ENCODE peak calls at places on chromosome 3, in ten cellular contexts. Q is sigmoid colon, B is lower lobe of right lung, E is neural progenitor cell, S is left ventricle myocardium inferior, Z is OCI-LY7, T is psoas muscle, I is kidney, O is mucosa of descending colon, H is adipocyte. W is an unnamed sample.

GRCh38 chr3:177476921-177477435 is 279.7 kb upstream of the TBL1XR1 start:
- DNase-seq in Q (no peak), B (no peak), E (no peak), S (no peak), Z (no peak), T (no peak), I (no peak), O (no peak), H (no peak), W (no peak)

GRCh38 chr3:160856450-160856849 is 100.4 kb downstream of the PPM1L start:
- DNase-seq in Q (no peak), B (no peak), E (no peak), S (no peak), Z (no peak), T (no peak), I (no peak), O (no peak), H (no peak), W (no peak)

GRCh38 chr3:58471025-58471887 is 20.6 kb upstream of the KCTD6 start:
- DNase-seq in Q (no peak), B (no peak), E (peak; percentile 31), S (no peak), Z (no peak), T (no peak), I (no peak), O (peak; percentile 58), H (peak; percentile 82), W (peak; percentile 62)

GRCh38 chr3:53134631-53135232 is 4.5 kb upstream of the RFT1 start:
- DNase-seq in Q (peak; percentile 76), B (peak; percentile 92), E (peak; percentile 81), S (peak; percentile 69), Z (peak; percentile 85), T (peak; percentile 70), I (peak; percentile 86), O (peak; percentile 88), H (peak; percentile 83), W (peak; percentile 94)

GRCh38 chr3:151276038-151277027 is 2.0 kb downstream of the P2RY14 start:
- DNase-seq in Q (no peak), B (no peak), E (no peak), S (no peak), Z (peak; percentile 8), T (no peak), I (no peak), O (no peak), H (no peak), W (no peak)

GRCh38 chr3:87397210-87397609 is 120.8 kb upstream of the POU1F1 start:
- DNase-seq in Q (no peak), B (no peak), E (no peak), S (no peak), Z (no peak), T (no peak), I (no peak), O (no peak), H (peak; percentile 58), W (no peak)

GRCh38 chr3:172370434-172370833 is 77.8 kb downstream of the GHSR start:
- DNase-seq in Q (no peak), B (no peak), E (no peak), S (no peak), Z (no peak), T (no peak), I (no peak), O (no peak), H (no peak), W (no peak)

GRCh38 chr3:172152869-172153268 is 113.5 kb downstream of the FNDC3B start:
- DNase-seq in Q (no peak), B (no peak), E (no peak), S (no peak), Z (no peak), T (no peak), I (no peak), O (no peak), H (peak; percentile 69), W (no peak)

GRCh38 chr3:195150194-195151118 is 120.5 kb downstream of the XXYLT1 start:
- DNase-seq in Q (peak; percentile 93), B (peak; percentile 86), E (peak; percentile 54), S (peak; percentile 71), Z (peak; percentile 64), T (peak; percentile 50), I (peak; percentile 83), O (no peak), H (no peak), W (peak; percentile 89)

GRCh38 chr3:124587053-124587408 is 143.2 kb upstream of the UMPS start:
- DNase-seq in Q (no peak), B (no peak), E (peak; percentile 8), S (no peak), Z (no peak), T (no peak), I (no peak), O (no peak), H (no peak), W (no peak)

GRCh38 chr3:46238386-46238785 is 3.9 kb upstream of the CCR3 start:
- DNase-seq in Q (no peak), B (no peak), E (no peak), S (no peak), Z (no peak), T (no peak), I (no peak), O (no peak), H (no peak), W (no peak)

GRCh38 chr3:46245155-46245554 is 2.9 kb downstream of the CCR3 start:
- DNase-seq in Q (no peak), B (no peak), E (no peak), S (no peak), Z (no peak), T (no peak), I (no peak), O (no peak), H (no peak), W (no peak)

GRCh38 chr3:46239301-46239938 is 2.8 kb upstream of the CCR3 start:
- DNase-seq in Q (no peak), B (no peak), E (no peak), S (no peak), Z (no peak), T (no peak), I (no peak), O (no peak), H (no peak), W (no peak)

GRCh38 chr3:46239952-46240351 is 2.3 kb upstream of the CCR3 start:
- DNase-seq in Q (no peak), B (no peak), E (no peak), S (no peak), Z (no peak), T (no peak), I (no peak), O (no peak), H (no peak), W (no peak)

GRCh38 chr3:46242120-46242519 is at the start of gene CCR3:
- DNase-seq in Q (no peak), B (no peak), E (no peak), S (no peak), Z (no peak), T (no peak), I (no peak), O (no peak), H (no peak), W (no peak)
- H3K4me3 ChIP-seq in Q (no peak within 1 kb of the TSS), B (no peak within 1 kb of the TSS), E (no peak within 1 kb of the TSS), S (no peak within 1 kb of the TSS), Z (no peak within 1 kb of the TSS), T (no peak within 1 kb of the TSS), I (no peak within 1 kb of the TSS), O (no peak within 1 kb of the TSS), H (no peak within 1 kb of the TSS), W (no peak within 1 kb of the TSS)

GRCh38 chr3:12190221-12190807 is 31.6 kb upstream of the TIMP4 start:
- DNase-seq in Q (no peak), B (no peak), E (no peak), S (no peak), Z (no peak), T (no peak), I (no peak), O (no peak), H (no peak), W (no peak)

GRCh38 chr3:12192173-12192572 is 33.5 kb upstream of the TIMP4 start:
- DNase-seq in Q (no peak), B (no peak), E (no peak), S (no peak), Z (no peak), T (no peak), I (no peak), O (no peak), H (no peak), W (no peak)

GRCh38 chr3:12191559-12191958 is 32.8 kb upstream of the TIMP4 start:
- DNase-seq in Q (no peak), B (no peak), E (no peak), S (no peak), Z (no peak), T (no peak), I (no peak), O (no peak), H (no peak), W (no peak)

GRCh38 chr3:12192655-12193484 is 34.2 kb upstream of the TIMP4 start:
- DNase-seq in Q (no peak), B (no peak), E (no peak), S (no peak), Z (no peak), T (no peak), I (no peak), O (no peak), H (no peak), W (no peak)

GRCh38 chr3:12190832-12191231 is 32.1 kb upstream of the TIMP4 start:
- DNase-seq in Q (no peak), B (no peak), E (no peak), S (no peak), Z (no peak), T (no peak), I (no peak), O (no peak), H (no peak), W (no peak)
- H3K4me1 ChIP-seq in Q (peaks cover 22% of the 10 kb centered on the region), B (peaks cover 51% of the 10 kb centered on the region), E (peaks cover 2% of the 10 kb centered on the region), S (peaks cover 7% of the 10 kb centered on the region), Z (peaks cover 7% of the 10 kb centered on the region), T (peaks cover 8% of the 10 kb centered on the region), I (peaks cover 8% of the 10 kb centered on the region), O (peaks cover 29% of the 10 kb centered on the region), H (peaks cover 56% of the 10 kb centered on the region), W (peaks cover 88% of the 10 kb centered on the region)

DNA sequence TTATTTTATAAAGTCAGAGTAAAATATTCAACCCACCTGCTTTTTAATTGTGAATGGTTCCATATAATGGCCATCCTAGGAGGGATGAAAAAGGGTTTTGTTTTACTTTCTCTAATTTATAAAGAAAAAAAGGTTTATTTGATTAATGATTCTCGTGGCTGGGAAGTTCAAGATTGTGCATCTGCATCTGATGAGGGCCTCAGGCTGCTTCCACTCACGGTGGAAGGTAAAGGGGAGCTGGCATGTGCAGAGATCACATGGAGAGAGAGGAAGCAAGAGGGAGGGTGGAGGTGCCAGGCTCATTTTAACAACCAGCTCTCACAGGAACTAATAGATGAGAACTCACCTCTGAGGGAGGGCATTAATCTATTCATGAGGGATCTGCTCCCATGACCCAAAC is 27.7 kb upstream of the TRA2B start:
- DNase-seq in Q (no peak), B (no peak), E (no peak), S (no peak), Z (no peak), T (no peak), I (no peak), O (no peak), H (no peak), W (no peak)
- H3K36me3 ChIP-seq in Q (no peaks in the 10 kb centered on the region), B (no peaks in the 10 kb centered on the region), E (no peaks in the 10 kb centered on the region), S (no peaks in the 10 kb centered on the region), Z (no peaks in the 10 kb centered on the region), T (no peaks in the 10 kb centered on the region), I (no peaks in the 10 kb centered on the region), O (no peaks in the 10 kb centered on the region), H (peaks cover 4% of the 10 kb centered on the region), W (no peaks in the 10 kb centered on the region)

DNA sequence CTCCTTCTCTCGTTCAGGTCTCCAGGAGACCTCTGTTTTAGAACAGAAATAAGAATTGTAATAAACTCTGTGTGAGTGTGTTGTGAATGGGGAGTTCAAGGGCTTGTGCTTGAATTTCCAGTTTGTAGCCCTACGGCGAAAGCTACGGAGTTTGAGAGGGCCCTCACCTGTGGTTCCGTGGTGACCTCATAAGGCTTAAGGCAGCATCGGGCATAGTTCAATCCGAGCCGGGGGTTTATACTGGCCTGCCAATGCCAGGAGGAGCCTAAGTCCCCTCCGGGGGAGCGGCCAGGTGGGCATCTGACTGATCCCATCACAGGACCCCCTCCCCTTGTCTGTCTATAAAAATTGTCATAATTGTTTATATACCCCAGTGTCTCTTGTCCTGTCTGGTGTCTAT is 43.7 kb downstream of the ZBTB11 start:
- DNase-seq in Q (no peak), B (no peak), E (no peak), S (no peak), Z (no peak), T (no peak), I (no peak), O (no peak), H (no peak), W (no peak)
- H3K4me3 ChIP-seq in Q (no peak overlapping the region), B (no peak overlapping the region), E (no peak overlapping the region), S (no peak overlapping the region), Z (no peak overlapping the region), T (no peak overlapping the region), I (no peak overlapping the region), O (no peak overlapping the region), H (no peak overlapping the region), W (no peak overlapping the region)